ENCODE peak calls at places on chromosomes 1 and 21, in six cellular contexts. One of them, this sample, is unnamed.

GRCh38 chr1:55035904-55036303 is 3.4 kb upstream of the PCSK9 start:
- DNase-seq in heart right ventricle: no peak
- DNase-seq in A673: no peak
- DNase-seq in ovary: no peak
- DNase-seq in Peyer's patch: no peak
- DNase-seq in psoas muscle: no peak
- DNase-seq in this sample: no peak

GRCh38 chr1:200558866-200559459 is 61.6 kb downstream of the KIF14 start:
- DNase-seq in heart right ventricle: no peak
- DNase-seq in A673: peak; percentile 53
- DNase-seq in ovary: no peak
- DNase-seq in Peyer's patch: no peak
- DNase-seq in psoas muscle: no peak
- DNase-seq in this sample: no peak

GRCh38 chr1:178931843-178932551 is 61.1 kb upstream of the ANGPTL1 start:
- DNase-seq in heart right ventricle: peak; percentile 81
- DNase-seq in A673: peak; percentile 60
- DNase-seq in ovary: peak; percentile 92
- DNase-seq in Peyer's patch: peak; percentile 80
- DNase-seq in psoas muscle: peak; percentile 91
- DNase-seq in this sample: peak; percentile 22

GRCh38 chr21:44930543-44930981 is 9.3 kb upstream of the SLX9 start:
- DNase-seq in heart right ventricle: peak; percentile 48
- DNase-seq in A673: peak; percentile 87
- DNase-seq in ovary: no peak
- DNase-seq in Peyer's patch: peak; percentile 77
- DNase-seq in psoas muscle: peak; percentile 68
- DNase-seq in this sample: no peak

GRCh38 chr1:53470155-53470554 is 11.0 kb downstream of the DMRTB1 start:
- DNase-seq in heart right ventricle: peak; percentile 75
- DNase-seq in A673: peak; percentile 38
- DNase-seq in ovary: peak; percentile 50
- DNase-seq in Peyer's patch: peak; percentile 18
- DNase-seq in psoas muscle: peak; percentile 83
- DNase-seq in this sample: peak; percentile 80

GRCh38 chr1:95953005-95953404 is 719.0 kb downstream of the RWDD3 start:
- DNase-seq in heart right ventricle: no peak
- DNase-seq in A673: peak; percentile 50
- DNase-seq in ovary: no peak
- DNase-seq in Peyer's patch: no peak
- DNase-seq in psoas muscle: no peak
- DNase-seq in this sample: no peak

GRCh38 chr1:87113313-87113712 is 198.9 kb downstream of the HS2ST1 start:
- DNase-seq in heart right ventricle: no peak
- DNase-seq in A673: no peak
- DNase-seq in ovary: no peak
- DNase-seq in Peyer's patch: no peak
- DNase-seq in psoas muscle: peak; percentile 65
- DNase-seq in this sample: peak; percentile 63

GRCh38 chr1:234553241-234554156 is 56.5 kb downstream of the IRF2BP2 start:
- DNase-seq in heart right ventricle: no peak
- DNase-seq in A673: peak; percentile 50
- DNase-seq in ovary: no peak
- DNase-seq in Peyer's patch: no peak
- DNase-seq in psoas muscle: no peak
- DNase-seq in this sample: no peak

GRCh38 chr1:147640553-147641165 is 29.7 kb downstream of the ACP6 start:
- DNase-seq in heart right ventricle: peak; percentile 59
- DNase-seq in A673: peak; percentile 91
- DNase-seq in ovary: no peak
- DNase-seq in Peyer's patch: peak; percentile 58
- DNase-seq in psoas muscle: peak; percentile 87
- DNase-seq in this sample: peak; percentile 78

GRCh38 chr1:101410048-101410878 is 173.4 kb downstream of the S1PR1 start:
- DNase-seq in heart right ventricle: no peak
- DNase-seq in A673: peak; percentile 44
- DNase-seq in ovary: no peak
- DNase-seq in Peyer's patch: no peak
- DNase-seq in psoas muscle: no peak
- DNase-seq in this sample: no peak

GRCh38 chr1:210239295-210240155 is 6.9 kb downstream of the SERTAD4 start:
- DNase-seq in heart right ventricle: no peak
- DNase-seq in A673: peak; percentile 61
- DNase-seq in ovary: no peak
- DNase-seq in Peyer's patch: no peak
- DNase-seq in psoas muscle: no peak
- DNase-seq in this sample: peak; percentile 33

GRCh38 chr1:156741613-156741983 is 710 bp upstream of the MRPL24 start:
- DNase-seq in heart right ventricle: no peak
- DNase-seq in A673: no peak
- DNase-seq in ovary: no peak
- DNase-seq in Peyer's patch: no peak
- DNase-seq in psoas muscle: no peak
- DNase-seq in this sample: no peak

GRCh38 chr1:117658676-117659075 is 52.8 kb downstream of the TENT5C start:
- DNase-seq in heart right ventricle: no peak
- DNase-seq in A673: no peak
- DNase-seq in ovary: no peak
- DNase-seq in Peyer's patch: peak; percentile 89
- DNase-seq in psoas muscle: no peak
- DNase-seq in this sample: no peak

GRCh38 chr1:172002725-172003345 is 161.5 kb downstream of the DNM3 start:
- DNase-seq in heart right ventricle: no peak
- DNase-seq in A673: peak; percentile 83
- DNase-seq in ovary: no peak
- DNase-seq in Peyer's patch: no peak
- DNase-seq in psoas muscle: no peak
- DNase-seq in this sample: peak; percentile 11

GRCh38 chr1:9904571-9904970 is 5.5 kb downstream of the CTNNBIP1 start:
- DNase-seq in heart right ventricle: no peak
- DNase-seq in A673: no peak
- DNase-seq in ovary: no peak
- DNase-seq in Peyer's patch: no peak
- DNase-seq in psoas muscle: no peak
- DNase-seq in this sample: no peak

GRCh38 chr1:11761988-11762406 is at the start of gene C1orf167:
- DNase-seq in heart right ventricle: no peak
- DNase-seq in A673: no peak
- DNase-seq in ovary: no peak
- DNase-seq in Peyer's patch: no peak
- DNase-seq in psoas muscle: no peak
- DNase-seq in this sample: peak; percentile 18

GRCh38 chr1:155253797-155254196 is 1.5 kb downstream of the ENTREP3 start:
- DNase-seq in heart right ventricle: no peak
- DNase-seq in A673: no peak
- DNase-seq in ovary: no peak
- DNase-seq in Peyer's patch: no peak
- DNase-seq in psoas muscle: no peak
- DNase-seq in this sample: no peak

GRCh38 chr1:245051349-245052221 is 103.2 kb upstream of the KIF26B start:
- DNase-seq in heart right ventricle: peak; percentile 36
- DNase-seq in A673: peak; percentile 60
- DNase-seq in ovary: peak; percentile 39
- DNase-seq in Peyer's patch: no peak
- DNase-seq in psoas muscle: no peak
- DNase-seq in this sample: peak; percentile 69

GRCh38 chr21:43805275-43805800 is 16.0 kb downstream of the RRP1 start:
- DNase-seq in heart right ventricle: no peak
- DNase-seq in A673: no peak
- DNase-seq in ovary: no peak
- DNase-seq in Peyer's patch: peak; percentile 81
- DNase-seq in psoas muscle: no peak
- DNase-seq in this sample: peak; percentile 71

GRCh38 chr1:88780485-88780884 is 96.4 kb downstream of the PKN2 start:
- DNase-seq in heart right ventricle: no peak
- DNase-seq in A673: no peak
- DNase-seq in ovary: no peak
- DNase-seq in Peyer's patch: no peak
- DNase-seq in psoas muscle: no peak
- DNase-seq in this sample: no peak

GRCh38 chr1:31577515-31578191 is 1.3 kb downstream of the TINAGL1 start:
- DNase-seq in heart right ventricle: no peak
- DNase-seq in A673: no peak
- DNase-seq in ovary: no peak
- DNase-seq in Peyer's patch: no peak
- DNase-seq in psoas muscle: no peak
- DNase-seq in this sample: no peak

GRCh38 chr1:41662656-41663437 is 178.4 kb upstream of the EDN2 start:
- DNase-seq in heart right ventricle: peak; percentile 51
- DNase-seq in A673: peak; percentile 68
- DNase-seq in ovary: peak; percentile 17
- DNase-seq in Peyer's patch: no peak
- DNase-seq in psoas muscle: peak; percentile 78
- DNase-seq in this sample: peak; percentile 62

GRCh38 chr21:26965091-26965566 is 1.8 kb downstream of the ADAMTS5 start:
- DNase-seq in heart right ventricle: no peak
- DNase-seq in A673: no peak
- DNase-seq in ovary: no peak
- DNase-seq in Peyer's patch: no peak
- DNase-seq in psoas muscle: no peak
- DNase-seq in this sample: no peak
- H3K27ac ChIP-seq in heart right ventricle: peak overlapping the region; percentile 61
- H3K27ac ChIP-seq in A673: no peak overlapping the region
- H3K27ac ChIP-seq in ovary: peak overlapping the region; percentile 70
- H3K27ac ChIP-seq in Peyer's patch: peak overlapping the region; percentile 52
- H3K27ac ChIP-seq in psoas muscle: peak overlapping the region; percentile 64
- H3K27ac ChIP-seq in this sample: peak overlapping the region; percentile 84

DNA sequence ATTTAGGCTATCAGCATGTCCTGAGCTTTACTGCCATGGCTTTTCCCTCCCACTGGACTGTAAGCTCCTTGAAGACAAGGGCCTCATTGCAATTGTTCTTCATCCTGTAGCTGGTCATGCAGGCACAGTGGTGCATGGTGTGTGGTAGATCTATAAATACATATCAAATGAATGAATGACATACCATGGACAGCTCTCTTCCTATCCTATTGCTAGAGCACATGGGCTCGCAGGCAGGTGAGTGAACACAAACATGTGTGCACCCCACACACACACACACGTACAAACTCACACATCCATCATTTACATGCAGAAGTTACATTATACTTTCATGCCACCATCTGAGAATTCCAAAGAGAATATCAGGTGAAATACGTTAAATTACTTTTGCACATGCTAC is 172.9 kb upstream of the RUNX1 start:
- DNase-seq in heart right ventricle: no peak
- DNase-seq in A673: no peak
- DNase-seq in ovary: no peak
- DNase-seq in Peyer's patch: no peak
- DNase-seq in psoas muscle: no peak
- DNase-seq in this sample: no peak
- H3K4me3 ChIP-seq in heart right ventricle: no peak overlapping the region
- H3K4me3 ChIP-seq in A673: no peak overlapping the region
- H3K4me3 ChIP-seq in ovary: no peak overlapping the region
- H3K4me3 ChIP-seq in Peyer's patch: no peak overlapping the region
- H3K4me3 ChIP-seq in psoas muscle: no peak overlapping the region
- H3K4me3 ChIP-seq in this sample: no peak overlapping the region

DNA sequence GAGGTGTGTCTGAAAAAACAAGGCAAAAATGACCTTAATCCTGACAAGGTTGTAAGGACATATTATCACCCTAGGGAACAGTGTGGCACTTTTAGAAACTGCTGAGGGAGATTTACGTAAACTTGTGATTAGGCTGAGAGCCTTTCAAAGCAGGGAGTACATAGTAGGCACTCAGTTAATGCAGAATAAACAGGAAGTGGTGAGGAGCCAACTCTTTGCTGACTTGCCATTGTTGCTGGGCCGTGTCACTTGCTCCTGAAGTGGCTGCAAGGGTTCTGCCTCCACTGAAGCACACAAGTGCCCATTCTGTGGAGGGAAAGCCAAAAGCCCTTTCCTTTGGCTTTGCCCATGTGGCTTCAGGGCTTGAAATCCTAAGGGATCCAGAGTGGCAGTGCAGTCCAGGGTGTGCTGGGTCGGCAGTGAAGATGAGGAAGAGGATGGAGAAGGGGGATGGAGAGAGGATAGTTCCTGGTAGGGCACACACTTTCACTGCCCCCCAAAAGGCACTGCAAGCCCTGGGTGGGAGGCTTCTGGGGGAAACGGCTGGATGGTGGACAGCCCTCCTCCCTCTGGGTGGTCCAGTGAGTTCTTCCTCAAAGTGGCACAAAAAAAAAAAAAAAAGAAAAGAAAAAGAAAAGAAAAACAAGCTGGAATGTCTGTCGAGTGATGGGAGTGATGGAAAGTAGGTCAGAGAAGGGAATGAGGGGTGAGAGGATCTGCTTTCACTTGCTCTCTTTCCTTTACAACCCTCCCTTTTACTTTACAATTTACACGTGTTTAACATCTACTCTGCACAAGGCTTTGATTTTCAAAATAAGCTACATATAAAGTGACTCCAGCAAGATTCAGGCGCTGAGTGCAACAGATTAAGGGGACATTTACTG is 13.7 kb upstream of the RHEX start:
- DNase-seq in heart right ventricle: no peak
- DNase-seq in A673: no peak
- DNase-seq in ovary: no peak
- DNase-seq in Peyer's patch: no peak
- DNase-seq in psoas muscle: no peak
- DNase-seq in this sample: peak; percentile 64
- H3K27ac ChIP-seq in heart right ventricle: no peak overlapping the region
- H3K27ac ChIP-seq in A673: no peak overlapping the region
- H3K27ac ChIP-seq in ovary: no peak overlapping the region
- H3K27ac ChIP-seq in Peyer's patch: peak overlapping the region; percentile 75
- H3K27ac ChIP-seq in psoas muscle: no peak overlapping the region
- H3K27ac ChIP-seq in this sample: peak overlapping the region; percentile 28

DNA sequence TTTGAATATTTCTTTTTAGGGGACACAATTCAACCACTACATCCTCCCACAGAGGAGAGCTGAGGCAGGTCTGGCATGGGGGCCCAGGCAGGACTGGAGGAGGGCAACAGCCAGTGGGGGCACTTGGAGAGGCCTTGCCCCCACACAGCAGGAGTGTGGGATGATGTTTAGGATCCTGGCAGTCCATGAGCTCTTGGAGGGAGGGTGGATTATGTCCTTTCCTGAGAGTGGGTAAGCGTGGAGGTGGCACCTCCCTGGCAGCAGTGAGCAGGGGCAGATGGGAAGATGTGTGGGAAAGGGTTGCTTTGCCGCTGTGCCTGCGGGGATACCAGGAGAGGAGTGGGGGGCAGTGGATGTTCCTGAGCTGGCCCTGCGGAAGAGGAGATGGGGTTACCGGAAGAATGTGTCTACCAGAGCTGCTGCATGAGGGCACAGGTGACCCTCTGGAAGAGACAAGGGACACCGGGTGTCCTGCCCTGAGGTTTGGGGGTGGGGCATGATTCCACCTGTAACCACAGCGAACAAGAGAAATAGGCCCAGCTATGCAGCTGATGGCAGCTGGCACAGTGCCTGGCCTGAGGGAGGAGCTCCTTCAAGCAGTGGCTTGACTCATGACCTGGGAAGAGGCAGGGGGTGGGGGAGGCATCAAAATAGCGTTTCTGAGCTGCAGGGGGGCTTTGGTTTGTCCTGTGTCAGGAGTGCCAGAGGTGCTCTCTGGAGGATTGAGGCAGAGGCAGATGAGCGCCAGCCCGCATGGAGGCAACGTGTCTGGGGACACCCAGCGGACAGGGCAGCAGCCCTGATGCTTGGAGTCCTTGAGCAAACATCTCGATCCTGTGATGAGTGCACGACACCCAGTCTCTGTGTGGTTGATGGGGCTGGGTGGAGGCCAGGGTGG is 123.9 kb upstream of the TMPRSS2 start:
- DNase-seq in heart right ventricle: no peak
- DNase-seq in A673: no peak
- DNase-seq in ovary: no peak
- DNase-seq in Peyer's patch: no peak
- DNase-seq in psoas muscle: no peak
- DNase-seq in this sample: peak; percentile 97
- H3K4me3 ChIP-seq in heart right ventricle: no peak overlapping the region
- H3K4me3 ChIP-seq in A673: no peak overlapping the region
- H3K4me3 ChIP-seq in ovary: no peak overlapping the region
- H3K4me3 ChIP-seq in Peyer's patch: no peak overlapping the region
- H3K4me3 ChIP-seq in psoas muscle: no peak overlapping the region
- H3K4me3 ChIP-seq in this sample: no peak overlapping the region

This sample was measured in thyroid gland.